ENCODE peak calls at places on chromosomes 6 and 20, in four cellular contexts. J is GM06990, F is tibial nerve, B is C1 segment of cervical spinal cord. G is an unnamed sample.

GRCh38 chr20:58242824-58243223 is 14.4 kb upstream of the ANKRD60 start:
- DNase-seq in F (no peak), J (no peak), B (no peak), G (no peak)

GRCh38 chr6:30542404-30542725 is 13.9 kb downstream of the GNL1 start:
- DNase-seq in F (no peak), J (no peak), B (no peak), G (peak)

GRCh38 chr6:155417454-155417853 is 38.2 kb downstream of the NOX3 start:
- DNase-seq in F (no peak), J (no peak), B (no peak), G (no peak)

GRCh38 chr6:115728171-115728570 is 332.5 kb downstream of the FRK start:
- DNase-seq in B (no peak), J (no peak), F (no peak), G (no peak)

GRCh38 chr20:1813101-1813529 is 82.1 kb upstream of the SIRPA start:
- DNase-seq in B (no peak), J (no peak), F (peak), G (no peak)

GRCh38 chr20:5150226-5151076 is 23.6 kb downstream of the CDS2 start:
- DNase-seq in B (no peak), F (no peak), J (no peak), G (no peak)

GRCh38 chr6:26296857-26297648 is 67.9 kb upstream of the BTN3A2 start:
- DNase-seq in F (no peak), J (no peak), B (no peak), G (no peak)

GRCh38 chr6:144266091-144266649 is 19.0 kb upstream of the UTRN start:
- DNase-seq in J (no peak), F (peak), B (no peak), G (no peak)